ENCODE peak calls at places on chromosomes 13 and 19, in four cellular contexts. Y is Caco-2, G is cardiac muscle cell, F is psoas muscle. T is an unnamed sample.

GRCh38 chr13:96474158-96474606 is 384.3 kb downstream of the HS6ST3 start:
- DNase-seq in Y (no peak), G (no peak), F (no peak), T (no peak)

GRCh38 chr19:8512991-8513686 is 828 bp downstream of the ZNF414 start:
- DNase-seq in Y (no peak), G (no peak), F (no peak), T (peak; percentile 71)

GRCh38 chr13:105168295-105168694 is 1367.2 kb downstream of the EFNB2 start:
- DNase-seq in Y (no peak), G (no peak), F (no peak), T (no peak)

GRCh38 chr13:21849323-21849722 is 178.4 kb downstream of the FGF9 start:
- DNase-seq in Y (no peak), G (peak; percentile 55), F (no peak), T (peak; percentile 43)

GRCh38 chr13:105904034-105904742 is 631.3 kb downstream of the EFNB2 start:
- DNase-seq in Y (no peak), G (no peak), F (no peak), T (peak; percentile 60)

GRCh38 chr13:30438286-30438685 is 16.0 kb downstream of the UBE2L5 start:
- DNase-seq in Y (no peak), G (no peak), F (no peak), T (no peak)

GRCh38 chr19:17560205-17560595 is 4.8 kb downstream of the COLGALT1 start:
- DNase-seq in Y (no peak), G (no peak), F (peak; percentile 73), T (peak; percentile 64)

GRCh38 chr19:54415208-54415900 is at the start of gene TTYH1:
- DNase-seq in Y (no peak), G (no peak), F (no peak), T (no peak)

GRCh38 chr13:99064624-99065249 is 86.9 kb upstream of the DOCK9 start:
- DNase-seq in Y (no peak), G (no peak), F (no peak), T (no peak)

GRCh38 chr19:35509018-35509652 is 4.3 kb downstream of the DMKN start:
- DNase-seq in Y (peak; percentile 89), G (peak; percentile 63), F (no peak), T (peak; percentile 60)

GRCh38 chr13:75173457-75174356 is 308.3 kb downstream of the TBC1D4 start:
- DNase-seq in Y (no peak), G (no peak), F (no peak), T (no peak)

GRCh38 chr19:58325623-58326022 is 1.2 kb upstream of the ZSCAN22 start:
- DNase-seq in Y (no peak), G (no peak), F (no peak), T (no peak)

GRCh38 chr13:110261166-110262081 is 45.5 kb downstream of the COL4A1 start:
- DNase-seq in Y (no peak), G (no peak), F (no peak), T (no peak)

GRCh38 chr19:49776371-49776764 is 9.6 kb downstream of the AP2A1 start:
- DNase-seq in Y (no peak), G (no peak), F (no peak), T (no peak)

GRCh38 chr13:78376033-78376432 is 227.3 kb downstream of the POU4F1 start:
- DNase-seq in Y (no peak), G (no peak), F (no peak), T (no peak)

GRCh38 chr13:83498486-83499190 is 383.6 kb downstream of the SLITRK1 start:
- DNase-seq in Y (no peak), G (no peak), F (no peak), T (no peak)

GRCh38 chr13:106329941-106330340 is 205.5 kb downstream of the EFNB2 start:
- DNase-seq in Y (peak; percentile 41), G (no peak), F (no peak), T (peak; percentile 63)

GRCh38 chr19:9875796-9876195 is 40.7 kb downstream of the PIN1 start:
- DNase-seq in Y (no peak), G (no peak), F (no peak), T (no peak)

GRCh38 chr19:29940971-29941585 is 961 bp upstream of the URI1 start:
- DNase-seq in Y (no peak), G (no peak), F (no peak), T (no peak)

GRCh38 chr19:29944415-29945012 is 2.5 kb downstream of the URI1 start:
- DNase-seq in Y (no peak), G (no peak), F (no peak), T (no peak)

GRCh38 chr19:29943615-29944014 is 1.6 kb downstream of the URI1 start:
- DNase-seq in Y (no peak), G (no peak), F (no peak), T (no peak)

GRCh38 chr19:29941828-29942403 is at the start of gene URI1:
- DNase-seq in Y (peak; percentile 90), G (peak; percentile 93), F (peak; percentile 95), T (peak; percentile 96)

GRCh38 chr19:29942404-29943261 is 594 bp downstream of the URI1 start:
- DNase-seq in Y (peak; percentile 62), G (peak; percentile 77), F (peak; percentile 79), T (peak; percentile 88)
- TF ChIP-seq CTCF in Y (no peak), G (no peak), F (no peak), T (no peak)

DNA sequence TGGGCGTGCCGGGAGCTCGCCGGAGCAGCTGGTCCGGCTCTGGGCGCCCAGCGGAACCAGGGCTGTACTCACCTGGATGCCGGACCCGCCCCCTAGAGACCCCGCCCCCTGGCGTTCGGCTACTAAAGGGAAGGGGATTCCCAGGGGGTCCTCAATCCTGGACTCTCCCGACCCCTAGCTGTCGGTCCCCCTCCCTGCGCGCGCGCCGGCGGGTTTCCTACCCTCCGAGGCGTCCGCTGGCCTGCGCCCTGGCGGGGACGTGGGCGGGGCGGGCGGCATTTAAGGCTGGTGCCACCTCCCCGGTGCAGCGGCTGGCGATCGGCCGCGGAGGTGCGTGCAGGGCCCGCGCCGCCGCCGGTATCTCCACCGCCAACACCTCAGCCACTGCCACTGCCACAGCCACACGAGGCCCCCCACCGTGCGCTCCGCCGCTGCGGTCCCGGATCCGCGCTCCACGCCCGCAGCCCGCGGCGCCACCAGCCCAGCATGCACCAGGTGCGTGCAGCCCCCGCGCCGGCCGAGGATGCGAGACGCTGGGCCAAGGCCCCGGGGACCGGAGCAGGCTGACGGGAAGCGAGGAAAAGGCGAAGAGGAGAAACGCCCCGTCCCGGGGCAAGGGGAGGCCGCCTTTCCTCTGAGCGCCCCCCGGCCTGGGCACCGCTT is at the start of gene ATP12A:
- DNase-seq in Y (no peak), G (peak; percentile 49), F (no peak), T (no peak)
- TF ChIP-seq CTCF in Y (peak; percentile 30), G (no peak), F (no peak), T (no peak)

GRCh38 chr13:113765241-113765910 is 6.3 kb downstream of the TMEM255B start:
- DNase-seq in Y (no peak), G (no peak), F (no peak), T (no peak)
- TF ChIP-seq CTCF in Y (no peak), G (no peak), F (no peak), T (no peak)

GRCh38 chr13:41568143-41568989 is 111.0 kb downstream of the RGCC start:
- DNase-seq in Y (no peak), G (no peak), F (no peak), T (no peak)

GRCh38 chr13:41563501-41564001 is 106.2 kb downstream of the RGCC start:
- DNase-seq in Y (no peak), G (no peak), F (no peak), T (no peak)

GRCh38 chr13:41565221-41565620 is 107.9 kb downstream of the RGCC start:
- DNase-seq in Y (no peak), G (no peak), F (no peak), T (no peak)

GRCh38 chr13:41564046-41564445 is 106.7 kb downstream of the RGCC start:
- DNase-seq in Y (no peak), G (no peak), F (no peak), T (no peak)

DNA sequence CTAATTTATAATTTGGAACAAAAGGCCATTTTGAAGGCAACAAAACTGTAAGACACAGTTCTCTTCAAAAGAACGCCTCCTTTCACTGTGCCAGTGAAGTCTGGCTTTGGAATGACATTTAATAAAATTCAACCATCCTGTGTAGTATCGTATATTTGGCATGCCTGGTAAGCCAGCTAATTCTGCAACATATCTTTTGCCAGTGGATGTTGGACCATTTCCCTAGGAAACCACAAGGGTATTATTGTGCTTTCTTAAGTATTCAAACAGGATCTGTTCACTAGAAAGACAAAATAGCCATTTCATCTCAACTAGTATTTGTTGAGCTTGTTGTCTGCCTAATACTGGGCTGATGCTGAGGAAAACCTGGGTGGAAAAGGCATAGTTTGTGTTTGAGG is 111.6 kb downstream of the RGCC start:
- DNase-seq in Y (no peak), G (no peak), F (no peak), T (no peak)
- TF ChIP-seq CTCF in Y (no peak), G (peak; percentile 8), F (no peak), T (no peak)

GRCh38 chr13:23788459-23788858 is 100.7 kb downstream of the MIPEP start:
- DNase-seq in Y (no peak), G (no peak), F (no peak), T (no peak)

GRCh38 chr13:23792680-23793079 is 96.5 kb downstream of the MIPEP start:
- DNase-seq in Y (no peak), G (no peak), F (no peak), T (no peak)

GRCh38 chr13:23793711-23794110 is 95.5 kb downstream of the MIPEP start:
- DNase-seq in Y (no peak), G (no peak), F (no peak), T (no peak)

GRCh38 chr13:23789576-23790346 is 99.4 kb downstream of the MIPEP start:
- DNase-seq in Y (no peak), G (no peak), F (no peak), T (no peak)

GRCh38 chr13:23790591-23791170 is 98.5 kb downstream of the MIPEP start:
- DNase-seq in Y (no peak), G (no peak), F (no peak), T (no peak)
- TF ChIP-seq CTCF in Y (no peak), G (no peak), F (no peak), T (no peak)

DNA sequence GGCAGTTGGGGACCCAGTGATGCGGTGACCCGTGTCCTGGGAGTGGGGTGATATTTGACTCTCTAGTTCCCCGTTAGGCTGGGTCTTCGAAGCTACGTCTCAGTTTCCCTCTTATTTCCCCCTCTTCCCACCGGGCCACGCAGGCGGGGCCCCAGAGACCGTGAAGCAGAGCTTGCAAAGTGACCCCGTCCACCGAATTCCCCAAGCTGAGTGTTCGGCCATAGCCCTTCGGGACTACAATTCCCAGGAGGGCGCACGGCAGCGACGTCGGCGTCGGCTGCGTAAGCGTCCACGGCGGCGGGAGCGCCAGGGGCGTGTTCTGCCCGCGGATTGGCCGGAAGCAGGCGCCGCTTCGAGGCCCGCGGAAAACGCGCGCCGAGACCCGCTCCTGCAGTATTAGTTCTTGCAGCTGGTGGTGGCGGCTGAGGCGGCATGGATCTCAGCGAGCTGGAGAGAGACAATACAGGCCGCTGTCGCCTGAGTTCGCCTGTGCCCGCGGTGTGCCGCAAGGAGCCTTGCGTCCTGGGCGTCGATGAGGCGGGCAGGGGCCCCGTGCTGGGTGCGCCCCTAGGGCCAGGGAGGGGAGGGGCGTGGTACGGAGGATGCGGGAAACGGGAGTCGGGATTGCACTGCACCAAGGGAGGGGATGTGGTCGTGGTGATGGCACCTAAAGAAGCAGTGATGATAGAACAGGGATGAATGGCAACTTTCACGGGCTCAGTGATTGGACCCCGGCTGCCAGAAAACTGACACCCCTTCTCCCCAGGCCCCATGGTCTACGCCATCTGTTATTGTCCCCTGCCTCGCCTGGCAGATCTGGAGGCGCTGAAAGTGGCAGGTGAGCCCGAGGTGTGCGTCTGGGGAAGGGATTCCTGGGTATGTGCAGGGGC is at the start of gene RNASEH2A:
- DNase-seq in Y (peak; percentile 84), G (peak; percentile 94), F (peak; percentile 95), T (peak; percentile 93)
- TF ChIP-seq CTCF in Y (no peak), G (no peak), F (no peak), T (no peak)

T was measured in mucosa of descending colon.